ENCODE peak calls at places on chromosomes 5 and 9, in eight cellular contexts. C, V, D, L, F, E, P and W are unnamed samples.

GRCh38 chr5:143338658-143339366 is 64.7 kb downstream of the NR3C1 start:
- DNase-seq in C (no peak), V (no peak), D (no peak), L (peak; percentile 72), F (no peak), E (no peak), P (no peak), W (no peak)

GRCh38 chr5:132183723-132184122 is 43.9 kb downstream of the P4HA2 start:
- DNase-seq in C (no peak), V (no peak), D (no peak), L (no peak), F (no peak), E (no peak), P (no peak), W (no peak)

GRCh38 chr9:90868555-90868954 is 66.9 kb downstream of the SYK start:
- DNase-seq in C (no peak), V (no peak), D (no peak), L (no peak), F (no peak), E (no peak), P (no peak), W (no peak)

GRCh38 chr5:22070151-22070550 is 783.0 kb downstream of the CDH12 start:
- DNase-seq in C (peak; percentile 18), V (no peak), D (no peak), L (no peak), F (no peak), E (no peak), P (no peak), W (no peak)

GRCh38 chr5:127324756-127325155 is 34.2 kb downstream of the MEGF10 start:
- DNase-seq in C (no peak), V (no peak), D (no peak), L (no peak), F (no peak), E (no peak), P (no peak), W (no peak)

GRCh38 chr9:105968811-105969466 is 274.6 kb downstream of the TMEM38B start:
- DNase-seq in C (no peak), V (no peak), D (no peak), L (no peak), F (no peak), E (no peak), P (no peak), W (no peak)

GRCh38 chr5:176535655-176536131 is 1.5 kb downstream of the RNF44 start:
- DNase-seq in C (no peak), V (no peak), D (no peak), L (no peak), F (no peak), E (no peak), P (no peak), W (no peak)

GRCh38 chr5:150181035-150181434 is 8.8 kb upstream of the SLC6A7 start:
- DNase-seq in C (peak; percentile 82), V (no peak), D (no peak), L (no peak), F (no peak), E (no peak), P (no peak), W (no peak)

GRCh38 chr5:168308976-168309598 is 17.6 kb downstream of the WWC1 start:
- DNase-seq in C (peak; percentile 75), V (no peak), D (no peak), L (no peak), F (no peak), E (no peak), P (no peak), W (no peak)

GRCh38 chr5:77282337-77283027 is 72.0 kb downstream of the PDE8B start:
- DNase-seq in C (no peak), V (no peak), D (no peak), L (peak; percentile 63), F (no peak), E (no peak), P (no peak), W (no peak)

DNA sequence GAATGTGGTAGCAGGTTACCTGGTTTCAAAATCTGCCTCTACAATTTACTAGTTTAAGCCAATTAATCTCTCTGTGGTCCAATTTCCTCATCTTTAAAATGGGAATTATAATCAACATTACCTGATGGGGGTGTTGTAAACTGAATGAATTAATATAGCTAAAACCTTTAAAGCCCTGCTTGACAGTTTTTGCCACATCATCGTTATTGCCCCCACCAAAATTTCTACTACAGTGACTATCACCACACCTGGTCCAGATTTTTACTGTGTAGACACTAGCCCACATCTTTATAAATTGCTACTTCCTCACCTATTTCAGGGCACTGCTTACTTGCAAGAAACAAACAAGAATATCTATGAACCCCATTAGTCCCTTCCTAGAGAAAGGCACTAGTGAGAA is 65.0 kb downstream of the MLLT3 start:
- DNase-seq in C (no peak), V (no peak), D (no peak), L (no peak), F (no peak), E (no peak), P (no peak), W (no peak)
- H3K4me1 ChIP-seq in C (peaks cover 17% of the 10 kb centered on the region), V (peaks cover 11% of the 10 kb centered on the region), D (peaks cover 46% of the 10 kb centered on the region), L (peaks cover 10% of the 10 kb centered on the region), F (peaks cover 54% of the 10 kb centered on the region), E (peaks cover 3% of the 10 kb centered on the region), P (peaks cover 7% of the 10 kb centered on the region), W (no peaks in the 10 kb centered on the region)

DNA sequence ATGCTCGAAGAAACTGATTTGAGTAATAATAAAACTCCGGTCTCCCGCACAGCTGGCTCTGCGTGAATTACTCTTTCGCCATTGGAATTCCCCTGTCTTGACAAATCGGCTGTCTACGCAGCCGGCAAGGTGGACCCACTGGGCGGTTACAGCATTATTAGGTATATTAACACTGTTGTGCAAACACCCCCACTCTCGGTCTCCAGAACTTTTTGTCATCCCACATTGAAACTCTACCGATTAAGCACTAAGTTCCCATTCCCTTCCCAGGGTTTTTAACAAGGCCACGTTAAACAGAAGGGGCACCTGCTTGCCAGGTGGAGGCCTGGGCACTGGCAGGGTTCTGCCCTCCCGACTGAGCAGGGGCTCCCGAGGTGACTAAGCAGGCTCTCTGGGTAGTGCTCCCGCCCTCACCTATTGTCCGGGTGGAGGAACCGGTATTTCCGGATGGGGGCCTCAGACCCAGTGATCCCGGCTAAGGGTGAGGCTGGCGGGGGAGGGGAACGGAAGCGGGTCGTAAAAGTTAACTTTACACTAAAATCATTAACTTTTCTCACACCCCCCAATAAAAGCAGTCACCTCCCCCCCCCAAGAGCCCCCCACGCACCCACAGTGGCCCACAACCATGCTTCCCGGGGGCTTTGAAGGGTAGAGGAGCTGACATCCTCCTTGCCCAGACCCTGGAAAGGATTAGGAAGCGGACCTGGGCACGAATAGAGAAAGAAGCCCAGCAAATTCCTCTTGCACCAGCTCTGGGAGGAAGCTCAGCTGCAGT is 53.5 kb upstream of the TJP2 start:
- DNase-seq in C (peak; percentile 96), V (peak; percentile 39), D (peak; percentile 24), L (peak; percentile 87), F (no peak), E (peak; percentile 86), P (peak; percentile 27), W (no peak)
- H3K4me1 ChIP-seq in C (no peaks in the 10 kb centered on the region), V (peaks cover 2% of the 10 kb centered on the region), D (peaks cover 13% of the 10 kb centered on the region), L (peaks cover 12% of the 10 kb centered on the region), F (peaks cover 7% of the 10 kb centered on the region), E (peaks cover 5% of the 10 kb centered on the region), P (peaks cover 8% of the 10 kb centered on the region), W (peaks cover 10% of the 10 kb centered on the region)

GRCh38 chr5:171820561-171820960 is 34.9 kb downstream of the SMIM23 start:
- DNase-seq in C (no peak), V (no peak), D (no peak), L (no peak), F (no peak), E (no peak), P (no peak), W (no peak)

GRCh38 chr5:171816666-171817065 is 31.0 kb downstream of the SMIM23 start:
- DNase-seq in C (no peak), V (no peak), D (no peak), L (no peak), F (no peak), E (no peak), P (no peak), W (no peak)

GRCh38 chr5:171823269-171823668 is 37.7 kb downstream of the SMIM23 start:
- DNase-seq in C (peak; percentile 86), V (no peak), D (no peak), L (no peak), F (no peak), E (no peak), P (no peak), W (no peak)

GRCh38 chr5:171825046-171825445 is 39.4 kb downstream of the SMIM23 start:
- DNase-seq in C (no peak), V (no peak), D (no peak), L (peak; percentile 73), F (no peak), E (no peak), P (no peak), W (no peak)

GRCh38 chr5:171821286-171821685 is 35.7 kb downstream of the SMIM23 start:
- DNase-seq in C (no peak), V (no peak), D (no peak), L (no peak), F (no peak), E (no peak), P (no peak), W (no peak)
- H3K4me1 ChIP-seq in C (peaks cover 3% of the 10 kb centered on the region), V (no peaks in the 10 kb centered on the region), D (no peaks in the 10 kb centered on the region), L (no peaks in the 10 kb centered on the region), F (no peaks in the 10 kb centered on the region), E (no peaks in the 10 kb centered on the region), P (no peaks in the 10 kb centered on the region), W (no peaks in the 10 kb centered on the region)

GRCh38 chr9:78026416-78026815 is 5.2 kb downstream of the GNAQ start:
- DNase-seq in C (peak; percentile 33), V (no peak), D (no peak), L (no peak), F (no peak), E (no peak), P (no peak), W (no peak)

GRCh38 chr9:78025186-78025585 is 6.4 kb downstream of the GNAQ start:
- DNase-seq in C (no peak), V (no peak), D (no peak), L (no peak), F (no peak), E (no peak), P (no peak), W (no peak)

GRCh38 chr9:78021692-78022091 is 9.9 kb downstream of the GNAQ start:
- DNase-seq in C (peak; percentile 46), V (no peak), D (peak; percentile 33), L (no peak), F (no peak), E (no peak), P (no peak), W (no peak)

GRCh38 chr9:78026947-78027346 is 4.7 kb downstream of the GNAQ start:
- DNase-seq in C (no peak), V (no peak), D (no peak), L (no peak), F (no peak), E (no peak), P (no peak), W (no peak)

DNA sequence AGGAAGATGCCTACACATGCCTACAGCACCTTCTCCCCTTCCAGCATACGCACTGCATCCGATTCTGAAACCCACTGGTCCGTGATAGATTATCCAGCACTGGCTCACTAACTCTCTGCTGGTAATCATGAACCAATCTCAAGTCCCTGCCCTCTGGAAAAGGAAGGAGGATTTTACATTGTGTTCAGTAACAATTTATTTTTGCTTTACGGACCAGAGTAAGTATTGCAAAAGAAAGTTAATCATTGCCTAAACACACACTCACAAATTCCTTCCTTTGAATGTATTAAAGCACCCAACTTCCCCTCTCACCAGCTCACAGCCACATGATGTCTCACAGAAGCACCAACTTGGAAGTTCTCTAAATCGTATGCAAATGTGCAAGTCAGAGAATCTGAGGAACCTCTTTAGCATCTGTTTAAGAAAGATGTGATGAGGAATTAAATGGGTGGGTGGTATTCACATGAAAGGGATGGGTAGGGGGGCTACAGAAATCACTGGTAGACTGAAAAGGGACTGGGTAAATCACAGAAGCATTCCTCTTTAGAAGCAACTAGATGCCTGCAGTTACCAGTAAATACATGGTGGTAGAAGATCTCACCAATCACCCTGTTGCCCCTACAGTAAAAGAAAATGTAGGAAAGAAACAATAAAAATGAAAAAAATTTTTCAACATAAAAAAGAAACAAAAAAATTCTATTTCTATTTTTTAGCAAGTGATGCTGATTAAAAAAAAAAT is 8.4 kb downstream of the GNAQ start:
- DNase-seq in C (peak; percentile 33), V (no peak), D (no peak), L (no peak), F (no peak), E (no peak), P (no peak), W (no peak)
- H3K4me1 ChIP-seq in C (peaks cover 10% of the 10 kb centered on the region), V (peaks cover 19% of the 10 kb centered on the region), D (peaks cover 62% of the 10 kb centered on the region), L (peaks cover 19% of the 10 kb centered on the region), F (peaks cover 25% of the 10 kb centered on the region), E (peaks cover 3% of the 10 kb centered on the region), P (peaks cover 12% of the 10 kb centered on the region), W (peaks cover 5% of the 10 kb centered on the region)